ENCODE peak calls at places on chromosomes 7 and 10, in six cellular contexts. Z, P, V, L, E and A are unnamed samples.

GRCh38 chr10:49833162-49833561 is 71.0 kb upstream of the OGDHL start:
- DNase-seq in E (no peak), P (no peak), Z (no peak), L (no peak), V (no peak), A (no peak)

GRCh38 chr7:4851459-4852422 is 10.1 kb downstream of the PAPOLB start:
- DNase-seq in P (no peak), V (no peak), Z (no peak), E (no peak), L (no peak), A (peak)

GRCh38 chr7:35723011-35723410 is 28.1 kb upstream of the HERPUD2 start:
- DNase-seq in L (no peak), E (no peak), Z (no peak), P (no peak), V (no peak), A (no peak)

GRCh38 chr7:16918288-16918895 is 36.6 kb upstream of the AGR3 start:
- DNase-seq in L (peak), P (no peak), E (no peak), Z (no peak), V (no peak), A (no peak)

GRCh38 chr7:22364023-22364422 is 7.1 kb upstream of the RAPGEF5 start:
- DNase-seq in V (no peak), Z (no peak), P (no peak), E (no peak), L (no peak), A (no peak)

GRCh38 chr10:78045237-78045636 is 11.6 kb downstream of the RPS24 start:
- DNase-seq in V (no peak), P (no peak), E (peak), L (no peak), Z (no peak), A (no peak)

GRCh38 chr10:126252884-126253612 is 135.2 kb downstream of the ADAM12 start:
- DNase-seq in E (no peak), Z (peak), V (no peak), L (no peak), P (peak), A (no peak)

GRCh38 chr10:86390337-86391120 is 23.9 kb upstream of the GRID1 start:
- DNase-seq in L (no peak), V (no peak), Z (no peak), P (no peak), E (no peak), A (no peak)

GRCh38 chr10:132850246-132850645 is 64.3 kb upstream of the NKX6-2 start:
- DNase-seq in Z (no peak), E (peak), V (peak), P (peak), L (peak), A (peak)

GRCh38 chr10:30034433-30035137 is 24.8 kb downstream of the JCAD start:
- DNase-seq in E (no peak), L (no peak), P (no peak), Z (no peak), V (no peak), A (peak)

GRCh38 chr7:47361746-47362215 is 220.1 kb downstream of the TNS3 start:
- DNase-seq in P (peak), Z (peak), L (no peak), E (peak), V (no peak), A (peak)

GRCh38 chr10:48701139-48701901 is 16.6 kb downstream of the WDFY4 start:
- DNase-seq in Z (no peak), P (no peak), E (peak), V (no peak), L (no peak), A (no peak)

GRCh38 chr10:124236818-124237217 is 143.4 kb upstream of the CHST15 start:
- DNase-seq in E (no peak), L (no peak), Z (no peak), P (no peak), V (no peak), A (peak)

GRCh38 chr10:117005454-117006055 is 568 bp upstream of the SHTN1 start:
- DNase-seq in L (no peak), V (peak), E (no peak), Z (no peak), P (no peak), A (no peak)

GRCh38 chr7:106374437-106374836 is 89.7 kb upstream of the NAMPT start:
- DNase-seq in Z (no peak), P (no peak), L (no peak), V (no peak), E (no peak), A (no peak)

GRCh38 chr10:69703256-69703655 is 73.2 kb downstream of the FAM241B start:
- DNase-seq in P (no peak), Z (no peak), L (no peak), V (no peak), E (no peak), A (no peak)

GRCh38 chr7:120987683-120988590 is 574 bp upstream of the CPED1 start:
- DNase-seq in V (peak), Z (peak), E (peak), L (peak), P (peak), A (peak)

GRCh38 chr10:106392781-106393180 is 771.7 kb downstream of the SORCS1 start:
- DNase-seq in Z (no peak), L (no peak), E (no peak), V (no peak), P (no peak), A (no peak)

GRCh38 chr7:151012921-151013347 is 11.4 kb downstream of the ATG9B start:
- DNase-seq in E (no peak), L (no peak), V (no peak), Z (no peak), P (no peak), A (no peak)
- H3K4me3 ChIP-seq in E (no peak), L (peak), V (no peak), Z (peak), P (no peak), A (peak)

DNA sequence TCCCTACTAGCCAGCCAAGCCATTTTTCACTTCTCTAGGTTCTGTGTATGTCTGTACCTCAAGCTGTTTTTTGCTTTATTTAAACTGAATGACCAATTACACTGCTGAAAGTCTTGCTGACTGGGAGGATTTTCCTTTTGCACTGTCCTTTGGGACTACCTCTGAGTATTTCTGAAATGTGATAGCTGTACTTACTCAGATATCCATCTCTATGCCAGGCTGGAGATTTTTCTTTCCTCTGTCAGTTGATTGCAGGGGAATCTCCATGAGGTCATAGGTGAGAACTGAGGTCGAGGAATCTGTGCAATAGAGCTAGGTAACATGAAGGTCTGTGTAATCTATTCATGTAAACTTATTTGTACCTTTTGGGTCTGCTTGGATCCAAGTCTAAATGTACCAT is 38.9 kb upstream of the ANKRD1 start:
- DNase-seq in P (no peak), E (no peak), Z (no peak), L (no peak), V (no peak), A (no peak)
- H3K4me3 ChIP-seq in P (no peak), E (no peak), Z (no peak), L (no peak), V (no peak), A (no peak)

DNA sequence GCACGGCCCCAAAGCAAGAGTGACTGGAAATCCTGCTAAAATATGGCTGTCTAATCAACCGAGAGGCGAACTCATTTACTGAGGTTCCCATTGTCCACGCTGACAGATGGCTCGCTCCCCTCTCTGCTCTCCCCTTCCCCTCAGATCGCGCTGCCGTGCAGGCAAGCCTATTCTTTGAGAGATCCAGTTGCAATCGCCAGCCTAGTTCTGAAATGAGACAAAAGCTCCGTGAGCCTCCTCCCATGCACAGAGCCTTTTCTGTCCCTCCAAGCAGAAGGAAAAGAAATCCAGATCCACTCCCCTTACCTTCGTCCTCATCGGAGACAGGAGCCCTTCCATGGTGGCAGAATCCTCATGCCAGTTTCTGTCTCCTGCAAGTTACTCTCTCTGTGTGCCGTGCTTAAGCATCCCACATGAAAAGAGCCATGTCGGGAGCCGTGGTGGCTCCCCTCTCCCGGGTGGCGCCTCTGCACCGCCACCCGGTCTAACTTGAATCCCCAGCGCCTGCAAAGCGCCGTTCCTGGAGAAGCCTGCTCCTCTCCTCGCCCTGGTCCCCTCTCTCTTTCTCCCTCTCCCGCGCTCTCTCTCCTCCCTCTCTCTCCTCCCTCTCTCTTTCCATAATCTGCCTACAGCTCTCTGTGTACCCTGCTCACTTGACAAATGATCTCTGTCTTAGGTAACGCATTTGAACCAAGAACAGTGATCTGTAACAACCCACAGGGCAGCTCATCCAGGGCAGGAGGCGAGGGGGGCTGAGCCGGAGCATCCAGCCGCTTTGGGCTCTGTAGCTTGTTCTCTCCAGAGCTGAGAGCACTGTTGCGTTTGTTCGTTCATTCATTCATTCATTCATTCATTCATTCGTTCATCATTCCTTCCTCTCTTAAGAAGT is 156.8 kb downstream of the FRMD4A start:
- DNase-seq in P (no peak), V (no peak), E (no peak), L (no peak), Z (peak), A (no peak)
- H3K4me3 ChIP-seq in P (peak), V (peak), E (peak), L (peak), Z (peak), A (peak)

DNA sequence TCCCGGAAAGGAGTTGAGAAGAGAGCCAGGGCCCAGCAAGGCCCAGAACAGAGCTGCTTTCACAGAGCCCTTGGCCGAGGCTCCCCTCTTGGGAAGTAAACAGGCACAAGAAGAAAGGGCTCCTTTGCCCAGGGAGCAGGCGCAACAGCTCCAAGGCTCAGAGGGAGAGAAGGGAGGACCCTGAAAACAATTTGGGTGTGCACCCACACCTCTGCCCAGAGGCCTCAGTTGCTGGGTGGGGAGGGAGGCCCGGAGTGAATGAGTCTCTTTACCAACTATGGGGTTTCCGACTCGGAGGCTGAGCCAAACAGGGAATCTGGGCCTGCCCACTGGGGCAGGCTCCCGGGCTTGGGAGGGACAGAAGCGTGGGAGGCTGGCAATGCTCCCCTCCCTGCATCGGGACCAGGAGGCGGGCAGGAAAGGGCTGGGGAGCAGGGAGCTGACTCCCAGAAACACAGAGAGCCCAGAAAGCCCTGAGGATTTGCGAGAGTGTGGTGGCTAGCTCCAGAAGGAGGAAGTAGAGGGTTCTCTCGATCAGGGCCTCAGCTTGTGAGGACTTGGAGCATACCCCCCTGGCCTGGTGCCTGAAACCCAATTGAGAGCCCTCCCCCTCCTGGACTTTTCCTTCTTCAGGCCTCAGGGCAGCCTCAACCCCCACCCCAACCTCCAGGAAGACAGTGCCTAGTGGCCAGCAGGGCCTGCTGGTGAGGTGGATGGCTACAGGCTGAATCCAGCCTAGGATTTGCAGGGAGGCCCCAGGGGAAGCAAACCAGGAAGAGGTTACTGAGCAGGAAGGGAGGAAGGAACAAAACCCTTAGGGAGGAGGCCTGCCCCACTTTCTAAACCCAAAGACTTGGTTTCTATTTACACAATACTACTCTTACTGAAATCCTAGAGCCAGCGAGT is 6.2 kb downstream of the C10orf105 start:
- DNase-seq in Z (peak), E (peak), L (peak), P (peak), V (peak), A (peak)
- H3K4me3 ChIP-seq in Z (no peak), E (no peak), L (peak), P (no peak), V (no peak), A (peak)

GRCh38 chr7:139830292-139830691 is 1.2 kb downstream of the TBXAS1 start:
- DNase-seq in L (no peak), V (no peak), E (no peak), Z (no peak), P (no peak), A (no peak)
- H3K4me3 ChIP-seq in L (no peak), V (no peak), E (peak), Z (no peak), P (no peak), A (peak)

GRCh38 chr10:1044964-1045363 is 4.0 kb downstream of the IDI1 start:
- DNase-seq in L (no peak), P (no peak), E (no peak), V (no peak), Z (no peak), A (no peak)
- H3K4me3 ChIP-seq in L (no peak), P (no peak), E (no peak), V (no peak), Z (peak), A (no peak)

DNA sequence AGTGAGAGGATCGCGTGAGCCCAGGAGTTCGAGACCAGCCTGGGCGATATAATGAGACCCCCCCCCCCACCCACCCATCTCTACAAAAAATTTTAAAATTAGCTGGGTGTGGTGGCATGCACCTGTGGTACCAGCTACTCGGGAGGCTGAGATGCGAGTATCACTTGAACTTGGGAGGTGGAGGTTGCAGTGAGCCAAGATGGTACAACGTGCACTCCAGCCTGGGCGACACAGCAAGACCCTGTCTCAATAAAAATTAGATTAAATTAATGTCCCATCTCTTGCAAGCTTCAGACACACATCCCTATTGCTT is 391 bp upstream of the PROSER2 start:
- DNase-seq in E (no peak), V (no peak), P (no peak), Z (no peak), L (no peak), A (no peak)
- H3K4me3 ChIP-seq in E (peak), V (peak), P (peak), Z (peak), L (peak), A (peak)

DNA sequence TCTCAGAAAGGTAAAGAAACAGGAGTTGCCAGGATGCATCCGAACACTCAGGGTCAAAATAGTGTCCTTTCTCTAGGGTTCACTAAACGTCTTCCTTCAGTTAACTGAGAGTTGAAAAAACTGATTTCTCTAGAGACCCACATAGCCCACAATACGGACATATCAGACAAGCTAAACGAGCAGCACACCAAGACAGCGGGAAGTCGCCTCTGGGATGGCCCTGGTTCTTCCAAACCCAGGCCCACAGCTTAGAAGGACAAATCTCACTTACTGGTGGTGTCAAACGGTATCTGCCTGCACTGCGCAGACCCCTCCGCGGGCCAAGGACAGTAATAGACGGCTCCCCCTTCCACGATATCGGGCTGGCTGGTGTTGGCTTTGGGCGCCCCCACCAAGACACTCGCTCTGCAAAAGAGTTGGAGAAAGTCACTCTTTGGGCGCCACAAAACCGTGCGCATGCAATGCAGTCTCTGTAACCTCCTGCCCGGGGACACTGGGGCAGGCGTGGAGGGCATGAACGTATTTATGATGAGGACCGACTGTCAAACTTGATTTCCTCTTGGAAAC is 1.1 kb downstream of the ITGA8 start:
- DNase-seq in Z (no peak), P (no peak), E (no peak), V (no peak), L (no peak), A (no peak)
- H3K4me3 ChIP-seq in Z (peak), P (peak), E (peak), V (peak), L (no peak), A (peak)

GRCh38 chr10:91104185-91105041 is 116.0 kb upstream of the PCGF5 start:
- DNase-seq in L (no peak), E (no peak), P (no peak), Z (no peak), V (no peak), A (no peak)
- H3K4me3 ChIP-seq in L (no peak), E (no peak), P (no peak), Z (no peak), V (no peak), A (no peak)